ENCODE peak calls at places on chromosomes 1 and 21, in ten cellular contexts. One of them, this sample, is unnamed. For H3K4me1 and H3K27me3, the result is how much of the 10 kb centered on the place peaks cover.

GRCh38 chr1:160206421-160207117 is 1.4 kb downstream of the PEA15 start:
- DNase-seq in IMR-90: peak
- DNase-seq in CD8-positive, alpha-beta T cell: no peak
- DNase-seq in right lobe of liver: no peak
- DNase-seq in CD8-positive, alpha-beta memory T cell: no peak
- DNase-seq in SK-N-SH: peak
- DNase-seq in cardiac muscle cell: no peak
- DNase-seq in fibroblast of lung: peak
- DNase-seq in heart right ventricle: no peak
- DNase-seq in tibial artery: no peak
- DNase-seq in this sample: no peak

GRCh38 chr21:15520811-15521643 is 208.8 kb upstream of the USP25 start:
- DNase-seq in IMR-90: peak
- DNase-seq in CD8-positive, alpha-beta T cell: no peak
- DNase-seq in right lobe of liver: no peak
- DNase-seq in CD8-positive, alpha-beta memory T cell: no peak
- DNase-seq in SK-N-SH: peak
- DNase-seq in cardiac muscle cell: no peak
- DNase-seq in fibroblast of lung: no peak
- DNase-seq in heart right ventricle: no peak
- DNase-seq in tibial artery: no peak
- DNase-seq in this sample: no peak

GRCh38 chr1:40786995-40787705 is 3.6 kb downstream of the KCNQ4 start:
- DNase-seq in IMR-90: no peak
- DNase-seq in CD8-positive, alpha-beta T cell: no peak
- DNase-seq in right lobe of liver: no peak
- DNase-seq in CD8-positive, alpha-beta memory T cell: no peak
- DNase-seq in SK-N-SH: no peak
- DNase-seq in cardiac muscle cell: no peak
- DNase-seq in fibroblast of lung: no peak
- DNase-seq in heart right ventricle: no peak
- DNase-seq in tibial artery: no peak
- DNase-seq in this sample: no peak

GRCh38 chr21:36706951-36707762 is 8.2 kb downstream of the SIM2 start:
- DNase-seq in IMR-90: peak
- DNase-seq in CD8-positive, alpha-beta T cell: no peak
- DNase-seq in right lobe of liver: no peak
- DNase-seq in CD8-positive, alpha-beta memory T cell: no peak
- DNase-seq in SK-N-SH: peak
- DNase-seq in cardiac muscle cell: peak
- DNase-seq in fibroblast of lung: peak
- DNase-seq in heart right ventricle: no peak
- DNase-seq in tibial artery: no peak
- DNase-seq in this sample: no peak

GRCh38 chr1:200194477-200194876 is 167.0 kb downstream of the NR5A2 start:
- DNase-seq in IMR-90: no peak
- DNase-seq in CD8-positive, alpha-beta T cell: no peak
- DNase-seq in right lobe of liver: no peak
- DNase-seq in CD8-positive, alpha-beta memory T cell: no peak
- DNase-seq in SK-N-SH: no peak
- DNase-seq in cardiac muscle cell: no peak
- DNase-seq in fibroblast of lung: no peak
- DNase-seq in heart right ventricle: no peak
- DNase-seq in tibial artery: no peak
- DNase-seq in this sample: no peak

GRCh38 chr1:154324669-154325582 is at the start of gene ATP8B2:
- DNase-seq in IMR-90: peak
- DNase-seq in CD8-positive, alpha-beta T cell: peak
- DNase-seq in right lobe of liver: peak
- DNase-seq in CD8-positive, alpha-beta memory T cell: peak
- DNase-seq in SK-N-SH: peak
- DNase-seq in cardiac muscle cell: peak
- DNase-seq in fibroblast of lung: peak
- DNase-seq in heart right ventricle: peak
- DNase-seq in tibial artery: peak
- DNase-seq in this sample: peak

GRCh38 chr1:175208773-175209492 is 16.4 kb upstream of the KIAA0040 start:
- DNase-seq in IMR-90: no peak
- DNase-seq in CD8-positive, alpha-beta T cell: peak
- DNase-seq in right lobe of liver: peak
- DNase-seq in CD8-positive, alpha-beta memory T cell: peak
- DNase-seq in SK-N-SH: no peak
- DNase-seq in cardiac muscle cell: no peak
- DNase-seq in fibroblast of lung: no peak
- DNase-seq in heart right ventricle: no peak
- DNase-seq in tibial artery: no peak
- DNase-seq in this sample: peak

GRCh38 chr1:205440476-205441317 is 15.1 kb downstream of the BLACAT1 start:
- DNase-seq in IMR-90: peak
- DNase-seq in CD8-positive, alpha-beta T cell: peak
- DNase-seq in right lobe of liver: no peak
- DNase-seq in CD8-positive, alpha-beta memory T cell: peak
- DNase-seq in SK-N-SH: no peak
- DNase-seq in cardiac muscle cell: peak
- DNase-seq in fibroblast of lung: peak
- DNase-seq in heart right ventricle: peak
- DNase-seq in tibial artery: peak
- DNase-seq in this sample: peak

GRCh38 chr1:43238104-43238503 is 31.7 kb upstream of the TMEM125 start:
- DNase-seq in IMR-90: peak
- DNase-seq in CD8-positive, alpha-beta T cell: no peak
- DNase-seq in right lobe of liver: peak
- DNase-seq in CD8-positive, alpha-beta memory T cell: no peak
- DNase-seq in SK-N-SH: peak
- DNase-seq in cardiac muscle cell: peak
- DNase-seq in fibroblast of lung: peak
- DNase-seq in heart right ventricle: peak
- DNase-seq in tibial artery: peak
- DNase-seq in this sample: peak

GRCh38 chr1:89271616-89272015 is 1.0 kb downstream of the GBP5 start:
- DNase-seq in IMR-90: peak
- DNase-seq in CD8-positive, alpha-beta T cell: no peak
- DNase-seq in right lobe of liver: no peak
- DNase-seq in CD8-positive, alpha-beta memory T cell: no peak
- DNase-seq in SK-N-SH: no peak
- DNase-seq in cardiac muscle cell: no peak
- DNase-seq in fibroblast of lung: peak
- DNase-seq in heart right ventricle: no peak
- DNase-seq in tibial artery: no peak
- DNase-seq in this sample: no peak

GRCh38 chr21:38092033-38092432 is 164.8 kb upstream of the KCNJ15 start:
- DNase-seq in IMR-90: no peak
- DNase-seq in CD8-positive, alpha-beta T cell: no peak
- DNase-seq in right lobe of liver: no peak
- DNase-seq in CD8-positive, alpha-beta memory T cell: no peak
- DNase-seq in SK-N-SH: no peak
- DNase-seq in cardiac muscle cell: no peak
- DNase-seq in fibroblast of lung: no peak
- DNase-seq in heart right ventricle: no peak
- DNase-seq in tibial artery: no peak
- DNase-seq in this sample: no peak

GRCh38 chr21:37700641-37701202 is 215.5 kb downstream of the KCNJ6 start:
- DNase-seq in IMR-90: peak
- DNase-seq in CD8-positive, alpha-beta T cell: no peak
- DNase-seq in right lobe of liver: no peak
- DNase-seq in CD8-positive, alpha-beta memory T cell: no peak
- DNase-seq in SK-N-SH: peak
- DNase-seq in cardiac muscle cell: peak
- DNase-seq in fibroblast of lung: peak
- DNase-seq in heart right ventricle: peak
- DNase-seq in tibial artery: no peak
- DNase-seq in this sample: peak

GRCh38 chr1:12001249-12001917 is 17.9 kb upstream of the MIIP start:
- DNase-seq in IMR-90: peak
- DNase-seq in CD8-positive, alpha-beta T cell: no peak
- DNase-seq in right lobe of liver: no peak
- DNase-seq in CD8-positive, alpha-beta memory T cell: no peak
- DNase-seq in SK-N-SH: peak
- DNase-seq in cardiac muscle cell: peak
- DNase-seq in fibroblast of lung: peak
- DNase-seq in heart right ventricle: no peak
- DNase-seq in tibial artery: no peak
- DNase-seq in this sample: peak

GRCh38 chr1:178374016-178374415 is 122.7 kb downstream of the CLEC20A start:
- DNase-seq in IMR-90: no peak
- DNase-seq in CD8-positive, alpha-beta T cell: no peak
- DNase-seq in right lobe of liver: no peak
- DNase-seq in CD8-positive, alpha-beta memory T cell: no peak
- DNase-seq in SK-N-SH: no peak
- DNase-seq in cardiac muscle cell: no peak
- DNase-seq in fibroblast of lung: no peak
- DNase-seq in heart right ventricle: no peak
- DNase-seq in tibial artery: no peak
- DNase-seq in this sample: no peak

GRCh38 chr1:180343931-180344406 is 113.9 kb downstream of the LHX4 start:
- DNase-seq in IMR-90: peak
- DNase-seq in CD8-positive, alpha-beta T cell: no peak
- DNase-seq in right lobe of liver: no peak
- DNase-seq in CD8-positive, alpha-beta memory T cell: no peak
- DNase-seq in SK-N-SH: peak
- DNase-seq in cardiac muscle cell: peak
- DNase-seq in fibroblast of lung: peak
- DNase-seq in heart right ventricle: no peak
- DNase-seq in tibial artery: peak
- DNase-seq in this sample: peak

GRCh38 chr1:201500670-201501120 is 6.2 kb downstream of the CSRP1 start:
- DNase-seq in IMR-90: no peak
- DNase-seq in CD8-positive, alpha-beta T cell: no peak
- DNase-seq in right lobe of liver: no peak
- DNase-seq in CD8-positive, alpha-beta memory T cell: no peak
- DNase-seq in SK-N-SH: no peak
- DNase-seq in cardiac muscle cell: peak
- DNase-seq in fibroblast of lung: peak
- DNase-seq in heart right ventricle: no peak
- DNase-seq in tibial artery: peak
- DNase-seq in this sample: no peak
- H3K4me1 ChIP-seq in IMR-90: half or more
- H3K4me1 ChIP-seq in CD8-positive, alpha-beta T cell: under half
- H3K4me1 ChIP-seq in right lobe of liver: half or more
- H3K4me1 ChIP-seq in CD8-positive, alpha-beta memory T cell: under half
- H3K4me1 ChIP-seq in SK-N-SH: under half
- H3K4me1 ChIP-seq in cardiac muscle cell: half or more
- H3K4me1 ChIP-seq in fibroblast of lung: under half
- H3K4me1 ChIP-seq in heart right ventricle: half or more
- H3K4me1 ChIP-seq in tibial artery: half or more
- H3K4me1 ChIP-seq in this sample: half or more

GRCh38 chr1:6252374-6252710 is 8.4 kb downstream of the HES3 start:
- DNase-seq in IMR-90: no peak
- DNase-seq in CD8-positive, alpha-beta T cell: no peak
- DNase-seq in right lobe of liver: no peak
- DNase-seq in CD8-positive, alpha-beta memory T cell: no peak
- DNase-seq in SK-N-SH: no peak
- DNase-seq in cardiac muscle cell: no peak
- DNase-seq in fibroblast of lung: no peak
- DNase-seq in heart right ventricle: no peak
- DNase-seq in tibial artery: no peak
- DNase-seq in this sample: no peak
- H3K27ac ChIP-seq in IMR-90: no peak
- H3K27ac ChIP-seq in CD8-positive, alpha-beta T cell: no peak
- H3K27ac ChIP-seq in right lobe of liver: no peak
- H3K27ac ChIP-seq in CD8-positive, alpha-beta memory T cell: no peak
- H3K27ac ChIP-seq in SK-N-SH: no peak
- H3K27ac ChIP-seq in cardiac muscle cell: no peak
- H3K27ac ChIP-seq in fibroblast of lung: no peak
- H3K27ac ChIP-seq in heart right ventricle: no peak
- H3K27ac ChIP-seq in tibial artery: no peak
- H3K27ac ChIP-seq in this sample: no peak

GRCh38 chr1:90835661-90836344 is 118.7 kb upstream of the BARHL2 start:
- DNase-seq in IMR-90: no peak
- DNase-seq in CD8-positive, alpha-beta T cell: no peak
- DNase-seq in right lobe of liver: peak
- DNase-seq in CD8-positive, alpha-beta memory T cell: no peak
- DNase-seq in SK-N-SH: no peak
- DNase-seq in cardiac muscle cell: no peak
- DNase-seq in fibroblast of lung: no peak
- DNase-seq in heart right ventricle: peak
- DNase-seq in tibial artery: peak
- DNase-seq in this sample: no peak

GRCh38 chr1:90835172-90835660 is 118.1 kb upstream of the BARHL2 start:
- DNase-seq in IMR-90: no peak
- DNase-seq in CD8-positive, alpha-beta T cell: no peak
- DNase-seq in right lobe of liver: no peak
- DNase-seq in CD8-positive, alpha-beta memory T cell: peak
- DNase-seq in SK-N-SH: no peak
- DNase-seq in cardiac muscle cell: peak
- DNase-seq in fibroblast of lung: no peak
- DNase-seq in heart right ventricle: no peak
- DNase-seq in tibial artery: no peak
- DNase-seq in this sample: no peak

GRCh38 chr1:90833497-90834087 is 116.5 kb upstream of the BARHL2 start:
- DNase-seq in IMR-90: no peak
- DNase-seq in CD8-positive, alpha-beta T cell: no peak
- DNase-seq in right lobe of liver: no peak
- DNase-seq in CD8-positive, alpha-beta memory T cell: no peak
- DNase-seq in SK-N-SH: no peak
- DNase-seq in cardiac muscle cell: no peak
- DNase-seq in fibroblast of lung: no peak
- DNase-seq in heart right ventricle: no peak
- DNase-seq in tibial artery: no peak
- DNase-seq in this sample: no peak

GRCh38 chr1:90834354-90835171 is 117.5 kb upstream of the BARHL2 start:
- DNase-seq in IMR-90: no peak
- DNase-seq in CD8-positive, alpha-beta T cell: no peak
- DNase-seq in right lobe of liver: no peak
- DNase-seq in CD8-positive, alpha-beta memory T cell: no peak
- DNase-seq in SK-N-SH: no peak
- DNase-seq in cardiac muscle cell: no peak
- DNase-seq in fibroblast of lung: peak
- DNase-seq in heart right ventricle: no peak
- DNase-seq in tibial artery: no peak
- DNase-seq in this sample: no peak

DNA sequence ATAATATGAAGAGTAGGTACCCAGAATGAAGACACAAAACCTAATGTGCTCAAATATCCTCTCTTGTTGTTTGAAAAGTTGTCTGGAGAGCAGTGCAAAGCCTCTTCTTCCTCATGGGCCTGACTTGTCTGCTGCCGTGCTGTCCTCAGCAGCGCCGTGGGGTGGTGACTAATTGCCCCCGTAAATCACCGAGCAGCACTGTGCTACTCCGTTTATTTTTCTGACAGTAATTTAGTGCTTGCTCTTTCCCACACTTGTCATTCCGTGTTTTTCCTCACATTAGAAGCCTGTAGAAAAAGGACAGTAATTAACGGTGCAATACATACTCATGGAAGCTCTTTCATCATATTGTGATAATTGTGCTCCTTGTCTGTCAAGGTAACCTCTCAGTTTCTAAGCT is 114.8 kb upstream of the BARHL2 start:
- DNase-seq in IMR-90: no peak
- DNase-seq in CD8-positive, alpha-beta T cell: no peak
- DNase-seq in right lobe of liver: no peak
- DNase-seq in CD8-positive, alpha-beta memory T cell: no peak
- DNase-seq in SK-N-SH: no peak
- DNase-seq in cardiac muscle cell: no peak
- DNase-seq in fibroblast of lung: no peak
- DNase-seq in heart right ventricle: no peak
- DNase-seq in tibial artery: no peak
- DNase-seq in this sample: no peak
- H3K27me3 ChIP-seq in IMR-90: half or more
- H3K27me3 ChIP-seq in CD8-positive, alpha-beta T cell: half or more
- H3K27me3 ChIP-seq in right lobe of liver: under half
- H3K27me3 ChIP-seq in CD8-positive, alpha-beta memory T cell: half or more
- H3K27me3 ChIP-seq in SK-N-SH: under half
- H3K27me3 ChIP-seq in cardiac muscle cell: half or more
- H3K27me3 ChIP-seq in fibroblast of lung: under half
- H3K27me3 ChIP-seq in heart right ventricle: half or more
- H3K27me3 ChIP-seq in tibial artery: under half
- H3K27me3 ChIP-seq in this sample: under half

GRCh38 chr1:31371121-31371520 is 1.8 kb downstream of the FABP3 start:
- DNase-seq in IMR-90: no peak
- DNase-seq in CD8-positive, alpha-beta T cell: no peak
- DNase-seq in right lobe of liver: no peak
- DNase-seq in CD8-positive, alpha-beta memory T cell: no peak
- DNase-seq in SK-N-SH: no peak
- DNase-seq in cardiac muscle cell: no peak
- DNase-seq in fibroblast of lung: no peak
- DNase-seq in heart right ventricle: peak
- DNase-seq in tibial artery: no peak
- DNase-seq in this sample: no peak
- H3K4me1 ChIP-seq in IMR-90: under half
- H3K4me1 ChIP-seq in CD8-positive, alpha-beta T cell: under half
- H3K4me1 ChIP-seq in right lobe of liver: under half
- H3K4me1 ChIP-seq in CD8-positive, alpha-beta memory T cell: under half
- H3K4me1 ChIP-seq in SK-N-SH: under half
- H3K4me1 ChIP-seq in cardiac muscle cell: half or more
- H3K4me1 ChIP-seq in fibroblast of lung: under half
- H3K4me1 ChIP-seq in heart right ventricle: half or more
- H3K4me1 ChIP-seq in tibial artery: half or more
- H3K4me1 ChIP-seq in this sample: under half